ENCODE peak calls at places on chromosome 9, in six cellular contexts. V, D, A, F, N and I are unnamed samples.

GRCh38 chr9:129036923-129037766 is 719 bp downstream of the MIGA2 start:
- DNase-seq in V (no peak), D (no peak), N (no peak), F (no peak), A (no peak), I (no peak)

GRCh38 chr9:137268538-137269201 is 8.9 kb upstream of the TOR4A start:
- DNase-seq in N (no peak), F (no peak), V (no peak), A (no peak), D (peak), I (no peak)

GRCh38 chr9:115883467-115884329 is 269.9 kb upstream of the PAPPA start:
- DNase-seq in F (no peak), D (peak), A (peak), V (no peak), N (peak), I (no peak)

GRCh38 chr9:126420643-126421564 is 94.3 kb downstream of the MVB12B start:
- DNase-seq in A (no peak), F (no peak), D (peak), V (no peak), N (no peak), I (no peak)

GRCh38 chr9:13181652-13182051 is 97.8 kb downstream of the MPDZ start:
- DNase-seq in V (no peak), F (no peak), A (no peak), N (no peak), D (no peak), I (no peak)

GRCh38 chr9:37936965-37937364 is 33.0 kb upstream of the SLC25A51 start:
- DNase-seq in F (no peak), N (no peak), V (no peak), D (no peak), A (no peak), I (no peak)

GRCh38 chr9:109856785-109857184 is 76.8 kb downstream of the PALM2AKAP2 start:
- DNase-seq in A (peak), D (no peak), V (no peak), F (no peak), N (no peak), I (no peak)

GRCh38 chr9:127919253-127919815 is 2.5 kb upstream of the ST6GALNAC4 start:
- DNase-seq in A (no peak), N (no peak), V (no peak), F (no peak), D (peak), I (peak)

GRCh38 chr9:114720296-114720695 is 38.3 kb upstream of the TEX48 start:
- DNase-seq in A (no peak), N (no peak), V (no peak), F (no peak), D (no peak), I (no peak)

GRCh38 chr9:132744881-132745761 is 74.9 kb downstream of the GTF3C4 start:
- DNase-seq in N (no peak), D (no peak), A (peak), F (no peak), V (no peak), I (no peak)

GRCh38 chr9:101737165-101737704 is 1.2 kb downstream of the GRIN3A start:
- DNase-seq in N (no peak), D (no peak), A (no peak), F (peak), V (no peak), I (no peak)

GRCh38 chr9:107293555-107294085 is 10.5 kb downstream of the RAD23B start:
- DNase-seq in N (no peak), A (no peak), F (no peak), V (no peak), D (no peak), I (no peak)

GRCh38 chr9:107290619-107291018 is 7.5 kb downstream of the RAD23B start:
- DNase-seq in V (no peak), N (no peak), D (no peak), F (no peak), A (no peak), I (no peak)

GRCh38 chr9:107295995-107296394 is 12.9 kb downstream of the RAD23B start:
- DNase-seq in A (no peak), F (no peak), D (no peak), V (no peak), N (no peak), I (no peak)

GRCh38 chr9:107294756-107295155 is 11.7 kb downstream of the RAD23B start:
- DNase-seq in F (no peak), N (no peak), D (no peak), A (no peak), V (no peak), I (no peak)

GRCh38 chr9:107292811-107293554 is 9.9 kb downstream of the RAD23B start:
- DNase-seq in A (no peak), F (no peak), V (no peak), N (no peak), D (no peak), I (no peak)
- TF ChIP-seq CTCF in A (no peak), F (no peak), V (no peak), N (no peak), D (no peak), I (no peak)

GRCh38 chr9:35657327-35658143 is at the start of gene RMRP:
- DNase-seq in N (peak), V (peak), D (peak), A (peak), F (peak), I (peak)
- TF ChIP-seq CTCF in N (peak), V (no peak), D (peak), A (no peak), F (no peak), I (peak)

GRCh38 chr9:124761710-124762109 is 9.4 kb downstream of the NR6A1 start:
- DNase-seq in D (no peak), N (no peak), F (no peak), A (no peak), V (no peak), I (no peak)
- TF ChIP-seq CTCF in D (no peak), N (no peak), F (no peak), A (no peak), V (no peak), I (no peak)

GRCh38 chr9:86043999-86044398 is 55.4 kb downstream of the GOLM1 start:
- DNase-seq in F (no peak), D (no peak), V (no peak), N (no peak), A (no peak), I (no peak)
- TF ChIP-seq CTCF in F (no peak), D (no peak), V (no peak), N (no peak), A (no peak), I (no peak)

DNA sequence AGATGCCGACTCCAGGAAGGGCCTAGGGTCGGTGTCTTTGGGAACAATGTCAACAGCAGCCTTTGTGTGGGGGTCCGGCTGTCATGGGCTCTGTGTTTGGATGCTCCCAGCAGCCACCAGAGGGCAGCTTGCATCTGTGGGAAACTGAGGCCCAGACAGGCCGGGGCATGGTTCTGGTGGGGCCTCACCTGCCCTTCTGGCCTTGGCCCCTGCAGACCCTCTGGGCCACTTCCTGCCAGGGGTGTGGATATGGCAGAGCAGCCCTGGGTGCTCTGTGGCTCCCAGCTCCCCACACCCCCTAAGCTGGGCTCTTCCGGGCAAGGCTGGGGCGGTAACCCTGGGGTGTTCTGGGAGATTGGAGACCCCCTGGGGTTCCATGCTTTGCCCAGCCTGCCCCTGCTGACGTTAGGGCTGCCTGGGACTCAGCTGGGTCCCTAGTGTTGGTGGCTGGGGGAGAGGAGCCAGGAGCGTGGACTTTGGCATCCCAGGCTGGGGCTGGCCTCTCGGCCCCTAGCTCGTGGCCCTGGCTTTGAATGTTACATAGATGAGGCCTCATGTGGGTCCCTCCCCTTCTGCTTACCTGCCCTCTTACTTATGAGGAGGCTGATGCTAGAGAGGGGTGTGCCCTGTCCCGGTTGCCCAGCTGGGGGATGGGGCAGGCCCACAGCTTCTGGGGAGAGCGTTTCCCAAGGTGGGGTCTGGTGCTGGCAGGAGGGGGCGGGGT is 38.3 kb downstream of the RXRA start:
- DNase-seq in N (no peak), D (peak), V (peak), F (no peak), A (no peak), I (no peak)
- TF ChIP-seq CTCF in N (no peak), D (no peak), V (no peak), F (no peak), A (no peak), I (no peak)